ENCODE peak calls at places on chromosomes 2 and 18, in eight cellular contexts. V is fibroblast of lung, N is upper lobe of right lung, M is breast epithelium, E is uterus, U is cardiac muscle cell, P is PC-3, Q is fibroblast of pulmonary artery. X is an unnamed sample.

GRCh38 chr2:9517118-9517782 is 38.4 kb downstream of the ADAM17 start:
- DNase-seq in V (no peak), N (no peak), E (no peak), U (no peak), M (no peak), P (no peak), Q (no peak), X (no peak)

GRCh38 chr2:47535991-47536390 is 133.0 kb downstream of the MSH2 start:
- DNase-seq in E (no peak), V (peak; percentile 32), Q (no peak), P (peak; percentile 63), M (no peak), U (no peak), N (no peak), X (peak; percentile 53)

GRCh38 chr2:166802475-166802874 is 85.8 kb upstream of the XIRP2 start:
- DNase-seq in N (no peak), Q (no peak), U (peak; percentile 81), P (no peak), M (no peak), V (no peak), E (no peak), X (no peak)

GRCh38 chr2:19654310-19655090 is 247.3 kb downstream of the TTC32 start:
- DNase-seq in N (no peak), V (no peak), M (no peak), U (no peak), Q (no peak), E (no peak), P (no peak), X (no peak)

GRCh38 chr2:47520825-47521665 is 118.1 kb downstream of the MSH2 start:
- DNase-seq in Q (peak; percentile 48), E (peak; percentile 32), N (no peak), M (no peak), P (peak; percentile 51), U (no peak), V (peak; percentile 74), X (peak; percentile 51)

GRCh38 chr2:121099329-121100318 is 185.4 kb downstream of the TFCP2L1 start:
- DNase-seq in N (peak; percentile 74), P (peak; percentile 59), M (no peak), Q (no peak), V (no peak), U (peak; percentile 83), E (no peak), X (no peak)

GRCh38 chr18:37611623-37612279 is 46.2 kb upstream of the CELF4 start:
- DNase-seq in M (no peak), E (no peak), U (no peak), P (no peak), Q (peak; percentile 66), N (no peak), V (no peak), X (no peak)

GRCh38 chr2:47221956-47222355 is 66.8 kb upstream of the STPG4 start:
- DNase-seq in N (no peak), Q (peak; percentile 90), M (no peak), V (peak; percentile 86), U (no peak), P (no peak), E (no peak), X (peak; percentile 70)

GRCh38 chr2:127674241-127675209 is 805 bp downstream of the LIMS2 start:
- DNase-seq in Q (no peak), U (peak; percentile 64), P (peak; percentile 28), M (peak; percentile 54), E (no peak), V (no peak), N (no peak), X (no peak)

GRCh38 chr2:230798769-230799399 is 65.9 kb upstream of the ITM2C start:
- DNase-seq in P (peak; percentile 87), E (no peak), Q (peak; percentile 76), M (no peak), N (no peak), U (peak; percentile 58), V (peak; percentile 43), X (peak; percentile 80)

GRCh38 chr2:182866461-182867369 is at the start of gene FRZB:
- DNase-seq in Q (peak; percentile 69), U (peak; percentile 88), M (peak; percentile 56), N (peak; percentile 70), V (peak; percentile 84), P (peak; percentile 16), E (peak; percentile 84), X (peak; percentile 75)

GRCh38 chr2:151289972-151290335 is 486 bp upstream of the NMI start:
- DNase-seq in M (no peak), Q (peak; percentile 61), E (peak; percentile 23), V (no peak), U (no peak), P (peak; percentile 79), N (no peak), X (no peak)

GRCh38 chr2:9782197-9782719 is 61.0 kb upstream of the TAF1B start:
- DNase-seq in N (peak; percentile 61), P (peak; percentile 81), V (no peak), M (peak; percentile 60), Q (no peak), E (no peak), U (no peak), X (no peak)

GRCh38 chr18:60649816-60650215 is 277.2 kb upstream of the MC4R start:
- DNase-seq in U (no peak), N (no peak), Q (no peak), P (no peak), M (no peak), E (no peak), V (no peak), X (no peak)

DNA sequence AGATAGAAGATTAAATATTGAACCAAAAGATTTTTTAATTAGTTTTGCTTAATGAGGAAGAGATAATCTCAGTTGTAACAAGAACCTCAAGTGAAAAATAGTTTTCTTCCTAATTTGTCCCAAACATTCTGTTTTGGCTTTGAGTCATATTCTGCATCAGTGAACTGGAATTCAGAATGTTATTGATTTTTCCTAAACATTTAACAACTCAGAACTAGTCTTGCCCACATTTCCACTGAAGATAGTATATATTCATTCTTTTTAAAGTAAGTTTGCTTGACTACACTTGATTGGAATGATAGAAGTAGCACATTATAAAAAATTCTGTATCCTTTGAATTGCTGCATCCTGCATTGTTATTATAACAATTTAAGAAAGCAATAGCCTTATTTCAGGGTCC is 85.7 kb upstream of the UGP2 start:
- DNase-seq in M (no peak), V (peak; percentile 74), P (peak; percentile 67), E (no peak), Q (no peak), U (no peak), N (no peak), X (peak; percentile 26)
- H3K4me3 ChIP-seq in M (no peak overlapping the region), V (peak overlapping the region; percentile 14), P (no peak overlapping the region), E (no peak overlapping the region), Q (no peak overlapping the region), U (no peak overlapping the region), N (no peak overlapping the region), X (no peak overlapping the region)

GRCh38 chr2:218070587-218070986 is 1.5 kb downstream of the RUFY4 start:
- DNase-seq in E (no peak), N (no peak), Q (no peak), V (no peak), U (no peak), M (no peak), P (no peak), X (no peak)

GRCh38 chr2:218072002-218072401 is 2.9 kb downstream of the RUFY4 start:
- DNase-seq in M (no peak), P (no peak), E (no peak), Q (no peak), U (no peak), N (no peak), V (no peak), X (no peak)

GRCh38 chr2:218069606-218070300 is 700 bp downstream of the RUFY4 start:
- DNase-seq in N (no peak), M (no peak), P (no peak), Q (no peak), E (no peak), V (no peak), U (no peak), X (no peak)

GRCh38 chr2:218072478-218073024 is 3.5 kb downstream of the RUFY4 start:
- DNase-seq in U (no peak), P (no peak), V (no peak), M (no peak), N (no peak), E (no peak), Q (no peak), X (no peak)

GRCh38 chr2:218071218-218071937 is 2.3 kb downstream of the RUFY4 start:
- DNase-seq in N (no peak), E (no peak), U (no peak), M (no peak), P (no peak), Q (no peak), V (no peak), X (no peak)
- TF ChIP-seq CTCF in N (no peak), E (no peak), U (no peak), M (no peak), P (no peak), Q (no peak), V (no peak), X (no peak)

GRCh38 chr18:50065527-50065926 is 129.4 kb downstream of the MYO5B start:
- DNase-seq in V (no peak), N (no peak), Q (no peak), M (no peak), U (no peak), P (no peak), E (no peak), X (no peak)

GRCh38 chr18:50065039-50065438 is 129.9 kb downstream of the MYO5B start:
- DNase-seq in U (no peak), M (no peak), Q (no peak), V (no peak), N (no peak), P (no peak), E (no peak), X (no peak)

GRCh38 chr18:50060822-50061221 is 134.1 kb downstream of the MYO5B start:
- DNase-seq in Q (no peak), U (no peak), M (no peak), N (no peak), P (no peak), E (no peak), V (no peak), X (no peak)

GRCh38 chr18:50058731-50059130 is 136.2 kb downstream of the MYO5B start:
- DNase-seq in Q (no peak), E (no peak), N (no peak), U (no peak), V (no peak), M (no peak), P (no peak), X (no peak)

GRCh38 chr18:50061876-50062517 is 132.9 kb downstream of the MYO5B start:
- DNase-seq in U (no peak), Q (peak; percentile 22), P (no peak), E (no peak), M (no peak), N (no peak), V (no peak), X (no peak)
- H3K4me3 ChIP-seq in U (no peak overlapping the region), Q (no peak overlapping the region), P (no peak overlapping the region), E (no peak overlapping the region), M (no peak overlapping the region), N (no peak overlapping the region), V (no peak overlapping the region), X (no peak overlapping the region)

DNA sequence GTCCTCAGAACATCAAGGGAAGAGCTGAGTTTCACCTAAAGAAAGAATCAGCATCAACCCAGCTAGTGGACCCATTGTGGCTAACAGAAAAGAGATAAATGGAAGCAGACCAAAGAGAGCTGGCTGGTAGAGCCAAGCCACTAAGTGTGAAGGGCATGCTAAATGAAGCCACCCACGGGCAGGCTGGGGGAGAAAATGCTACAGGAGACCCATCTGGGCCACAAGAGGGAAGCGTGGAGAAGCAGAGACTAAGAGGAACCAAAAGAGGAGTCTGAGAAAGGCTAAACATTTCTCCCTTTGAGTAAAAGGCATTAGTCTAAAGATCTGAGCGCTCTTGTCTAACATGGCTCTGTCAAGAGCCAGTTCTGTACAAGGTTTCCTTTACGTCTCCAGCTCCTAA is 15.8 kb downstream of the CWC22 start:
- DNase-seq in U (no peak), M (no peak), Q (peak; percentile 18), N (no peak), V (no peak), P (peak; percentile 21), E (no peak), X (peak; percentile 30)
- TF ChIP-seq CTCF in U (no peak), M (no peak), Q (peak; percentile 18), N (no peak), V (no peak), P (peak; percentile 50), E (no peak), X (peak; percentile 54)